ENCODE peak calls at places on chromosomes 4 and X, in ten cellular contexts. U is naive thymus-derived CD8-positive, alpha-beta T cell; J is GM20000; D is CD8-positive, alpha-beta memory T cell; F is activated naive CD4-positive, alpha-beta T cell treated with anti-CD3 and anti-CD28 coated beads, Interleukin-2, amount 10 ng/mL, durations not matched to agents 7 days and 5 days; I is upper lobe of right lung; A is cardiac fibroblast; S is stimulated activated CD4-positive, alpha-beta T cell treated with anti-CD3 and anti-CD28 coated beads, Interleukin-4, amount 100 ng/mL, for 4 hours; X is bronchial epithelial cell; K is activated naive CD8-positive, alpha-beta T cell treated with anti-CD3 and anti-CD28 coated beads, Interleukin-2, amount 50 U/mL, for 24 hours. E is an unnamed sample.
A peak's percentile ranks its signal among the peaks of the same experiment; 100 is the strongest.

GRCh38 chr4:126137782-126138170 is 823.0 kb downstream of the FAT4 start:
- DNase-seq in U (no peak), J (no peak), D (no peak), F (no peak), I (no peak), A (no peak), S (no peak), X (no peak), K (no peak), E (no peak)

GRCh38 chr4:168868044-168868855 is 141.8 kb downstream of the CBR4 start:
- DNase-seq in U (no peak), J (no peak), D (no peak), F (no peak), I (no peak), A (peak; percentile 79), S (no peak), X (peak; percentile 88), K (no peak), E (no peak)

GRCh38 chr4:70844180-70844579 is 4.5 kb upstream of the GRSF1 start:
- DNase-seq in U (no peak), J (no peak), D (no peak), F (no peak), I (no peak), A (no peak), S (no peak), X (no peak), K (peak; percentile 50), E (no peak)

GRCh38 chrX:138411048-138411447 is 300.5 kb downstream of the FGF13 start:
- DNase-seq in U (no peak), J (no peak), D (no peak), F (no peak), I (no peak), A (no peak), S (no peak), X (no peak), K (no peak), E (no peak)

GRCh38 chrX:130772313-130773140 is 130.5 kb downstream of the ENOX2 start:
- DNase-seq in U (no peak), J (no peak), D (no peak), F (no peak), I (no peak), A (peak; percentile 24), S (no peak), X (peak; percentile 68), K (no peak), E (peak; percentile 61)

GRCh38 chr4:134078230-134078914 is 123.2 kb downstream of the PABPC4L start:
- DNase-seq in U (no peak), J (peak; percentile 12), D (no peak), F (no peak), I (no peak), A (no peak), S (no peak), X (no peak), K (no peak), E (no peak)

GRCh38 chr4:53490965-53491622 is 100.2 kb downstream of the LNX1 start:
- DNase-seq in U (no peak), J (peak; percentile 19), D (no peak), F (no peak), I (no peak), A (peak; percentile 96), S (no peak), X (peak; percentile 81), K (no peak), E (no peak)

GRCh38 chr4:155539746-155540145 is 126.9 kb upstream of the GUCY1A1 start:
- DNase-seq in U (no peak), J (no peak), D (no peak), F (no peak), I (no peak), A (no peak), S (no peak), X (peak; percentile 39), K (no peak), E (no peak)

GRCh38 chr4:158906073-158906472 is 137.2 kb downstream of the FNIP2 start:
- DNase-seq in U (peak; percentile 52), J (peak; percentile 43), D (peak; percentile 49), F (peak; percentile 41), I (no peak), A (no peak), S (no peak), X (peak; percentile 35), K (no peak), E (no peak)

GRCh38 chr4:66275381-66276060 is 605.2 kb upstream of the EPHA5 start:
- DNase-seq in U (no peak), J (no peak), D (no peak), F (no peak), I (no peak), A (peak; percentile 29), S (no peak), X (no peak), K (no peak), E (no peak)

GRCh38 chr4:74375824-74376426 is 11.0 kb downstream of the EREG start:
- DNase-seq in U (no peak), J (no peak), D (no peak), F (no peak), I (no peak), A (no peak), S (no peak), X (no peak), K (no peak), E (no peak)

GRCh38 chrX:2691543-2692220 is 587 bp downstream of the CD99 start:
- DNase-seq in U (no peak), J (peak; percentile 38), D (no peak), F (peak; percentile 50), I (peak; percentile 82), A (peak; percentile 46), S (peak; percentile 36), X (no peak), K (peak; percentile 40), E (no peak)

GRCh38 chr4:67674098-67674497 is 26.9 kb downstream of the UBA6 start:
- DNase-seq in U (no peak), J (no peak), D (no peak), F (no peak), I (no peak), A (no peak), S (no peak), X (no peak), K (no peak), E (no peak)

GRCh38 chr4:29966386-29966785 is 753.8 kb upstream of the PCDH7 start:
- DNase-seq in U (no peak), J (no peak), D (no peak), F (no peak), I (no peak), A (no peak), S (no peak), X (no peak), K (no peak), E (no peak)

GRCh38 chr4:28093071-28093470 is 1232.4 kb downstream of the STIM2 start:
- DNase-seq in U (no peak), J (no peak), D (no peak), F (no peak), I (no peak), A (no peak), S (no peak), X (no peak), K (no peak), E (peak; percentile 18)